ENCODE peak calls at places on chromosomes 1 and 21, in four cellular contexts. One of them, this sample, is unnamed.

GRCh38 chr21:17451364-17451869 is 61.4 kb upstream of the CXADR start:
- DNase-seq in K562: no peak
- DNase-seq in esophagus muscularis mucosa: no peak
- DNase-seq in endothelial cell of umbilical vein: peak; percentile 56
- DNase-seq in this sample: no peak

GRCh38 chr1:8598783-8599182 is 218.7 kb downstream of the RERE start:
- DNase-seq in K562: no peak
- DNase-seq in esophagus muscularis mucosa: no peak
- DNase-seq in endothelial cell of umbilical vein: peak; percentile 32
- DNase-seq in this sample: no peak

GRCh38 chr1:206012086-206012859 is 9.1 kb upstream of the RAB7B start:
- DNase-seq in K562: no peak
- DNase-seq in esophagus muscularis mucosa: no peak
- DNase-seq in endothelial cell of umbilical vein: no peak
- DNase-seq in this sample: no peak

GRCh38 chr1:175192630-175193338 is at the start of gene KIAA0040:
- DNase-seq in K562: peak; percentile 94
- DNase-seq in esophagus muscularis mucosa: peak; percentile 95
- DNase-seq in endothelial cell of umbilical vein: peak; percentile 62
- DNase-seq in this sample: peak; percentile 81

GRCh38 chr1:176976771-176977170 is 187.7 kb downstream of the ASTN1 start:
- DNase-seq in K562: no peak
- DNase-seq in esophagus muscularis mucosa: no peak
- DNase-seq in endothelial cell of umbilical vein: no peak
- DNase-seq in this sample: no peak

GRCh38 chr1:9615316-9616063 is 26.8 kb downstream of the TMEM201 start:
- DNase-seq in K562: peak; percentile 85
- DNase-seq in esophagus muscularis mucosa: no peak
- DNase-seq in endothelial cell of umbilical vein: peak; percentile 36
- DNase-seq in this sample: no peak

GRCh38 chr21:46550511-46550941 is 54.4 kb downstream of the S100B start:
- DNase-seq in K562: no peak
- DNase-seq in esophagus muscularis mucosa: peak; percentile 91
- DNase-seq in endothelial cell of umbilical vein: no peak
- DNase-seq in this sample: no peak

GRCh38 chr1:68819190-68819829 is 322.4 kb upstream of the DEPDC1 start:
- DNase-seq in K562: no peak
- DNase-seq in esophagus muscularis mucosa: no peak
- DNase-seq in endothelial cell of umbilical vein: no peak
- DNase-seq in this sample: no peak

GRCh38 chr1:10283318-10283984 is 73.1 kb downstream of the KIF1B start:
- DNase-seq in K562: peak; percentile 24
- DNase-seq in esophagus muscularis mucosa: no peak
- DNase-seq in endothelial cell of umbilical vein: no peak
- DNase-seq in this sample: no peak

GRCh38 chr1:154974086-154974807 is at the start of gene CKS1B:
- DNase-seq in K562: peak; percentile 97
- DNase-seq in esophagus muscularis mucosa: peak; percentile 100
- DNase-seq in endothelial cell of umbilical vein: peak; percentile 100
- DNase-seq in this sample: peak; percentile 99

GRCh38 chr1:23980725-23981063 is 567 bp upstream of the SRSF10 start:
- DNase-seq in K562: peak; percentile 46
- DNase-seq in esophagus muscularis mucosa: no peak
- DNase-seq in endothelial cell of umbilical vein: no peak
- DNase-seq in this sample: no peak

GRCh38 chr1:29469457-29469856 is 233.1 kb downstream of the PTPRU start:
- DNase-seq in K562: no peak
- DNase-seq in esophagus muscularis mucosa: no peak
- DNase-seq in endothelial cell of umbilical vein: no peak
- DNase-seq in this sample: no peak

GRCh38 chr21:32392880-32393676 is at the start of gene URB1:
- DNase-seq in K562: peak; percentile 99
- DNase-seq in esophagus muscularis mucosa: peak; percentile 96
- DNase-seq in endothelial cell of umbilical vein: peak; percentile 87
- DNase-seq in this sample: peak; percentile 92

GRCh38 chr1:234368320-234369032 is 4.8 kb upstream of the COA6 start:
- DNase-seq in K562: no peak
- DNase-seq in esophagus muscularis mucosa: no peak
- DNase-seq in endothelial cell of umbilical vein: no peak
- DNase-seq in this sample: no peak

GRCh38 chr1:178224358-178224757 is 130.5 kb downstream of the RASAL2 start:
- DNase-seq in K562: no peak
- DNase-seq in esophagus muscularis mucosa: no peak
- DNase-seq in endothelial cell of umbilical vein: peak; percentile 21
- DNase-seq in this sample: no peak

GRCh38 chr21:21806711-21807597 is 808.7 kb downstream of the NCAM2 start:
- DNase-seq in K562: no peak
- DNase-seq in esophagus muscularis mucosa: no peak
- DNase-seq in endothelial cell of umbilical vein: no peak
- DNase-seq in this sample: no peak

GRCh38 chr1:42335809-42336518 is 929 bp upstream of the FOXJ3 start:
- DNase-seq in K562: no peak
- DNase-seq in esophagus muscularis mucosa: no peak
- DNase-seq in endothelial cell of umbilical vein: peak; percentile 39
- DNase-seq in this sample: no peak

GRCh38 chr1:184242507-184242943 is 144.3 kb upstream of the C1orf21 start:
- DNase-seq in K562: no peak
- DNase-seq in esophagus muscularis mucosa: no peak
- DNase-seq in endothelial cell of umbilical vein: peak; percentile 69
- DNase-seq in this sample: no peak

GRCh38 chr21:42833439-42833815 is 45.9 kb downstream of the WDR4 start:
- DNase-seq in K562: peak; percentile 62
- DNase-seq in esophagus muscularis mucosa: no peak
- DNase-seq in endothelial cell of umbilical vein: no peak
- DNase-seq in this sample: no peak

GRCh38 chr1:119773711-119774241 is 5.1 kb upstream of the HMGCS2 start:
- DNase-seq in K562: no peak
- DNase-seq in esophagus muscularis mucosa: peak; percentile 50
- DNase-seq in endothelial cell of umbilical vein: no peak
- DNase-seq in this sample: no peak

GRCh38 chr1:151720190-151720953 is 950 bp upstream of the RIIAD1 start:
- DNase-seq in K562: no peak
- DNase-seq in esophagus muscularis mucosa: no peak
- DNase-seq in endothelial cell of umbilical vein: no peak
- DNase-seq in this sample: no peak

GRCh38 chr1:98119793-98120192 is 199.0 kb upstream of the DPYD start:
- DNase-seq in K562: no peak
- DNase-seq in esophagus muscularis mucosa: no peak
- DNase-seq in endothelial cell of umbilical vein: no peak
- DNase-seq in this sample: no peak

GRCh38 chr1:242349636-242350035 is 174.9 kb downstream of the PLD5 start:
- DNase-seq in K562: no peak
- DNase-seq in esophagus muscularis mucosa: no peak
- DNase-seq in endothelial cell of umbilical vein: no peak
- DNase-seq in this sample: no peak

GRCh38 chr21:45250914-45251634 is 36.6 kb downstream of the POFUT2 start:
- DNase-seq in K562: no peak
- DNase-seq in esophagus muscularis mucosa: no peak
- DNase-seq in endothelial cell of umbilical vein: no peak
- DNase-seq in this sample: no peak

GRCh38 chr1:65209005-65209885 is 61.2 kb downstream of the AK4 start:
- DNase-seq in K562: peak; percentile 73
- DNase-seq in esophagus muscularis mucosa: no peak
- DNase-seq in endothelial cell of umbilical vein: peak; percentile 67
- DNase-seq in this sample: peak; percentile 51

GRCh38 chr1:109840011-109840629 is 70.5 kb upstream of the CSF1 start:
- DNase-seq in K562: no peak
- DNase-seq in esophagus muscularis mucosa: no peak
- DNase-seq in endothelial cell of umbilical vein: no peak
- DNase-seq in this sample: no peak

GRCh38 chr1:39395357-39395831 is 96.0 kb upstream of the BMP8A start:
- DNase-seq in K562: no peak
- DNase-seq in esophagus muscularis mucosa: no peak
- DNase-seq in endothelial cell of umbilical vein: peak; percentile 92
- DNase-seq in this sample: no peak

GRCh38 chr1:43493661-43494450 is 36.8 kb upstream of the PTPRF start:
- DNase-seq in K562: no peak
- DNase-seq in esophagus muscularis mucosa: peak; percentile 42
- DNase-seq in endothelial cell of umbilical vein: no peak
- DNase-seq in this sample: no peak

GRCh38 chr1:119978018-119978505 is 81.7 kb upstream of the ADAM30 start:
- DNase-seq in K562: no peak
- DNase-seq in esophagus muscularis mucosa: no peak
- DNase-seq in endothelial cell of umbilical vein: no peak
- DNase-seq in this sample: no peak

GRCh38 chr1:15028117-15028516 is 125.4 kb upstream of the TMEM51 start:
- DNase-seq in K562: no peak
- DNase-seq in esophagus muscularis mucosa: no peak
- DNase-seq in endothelial cell of umbilical vein: no peak
- DNase-seq in this sample: no peak

GRCh38 chr1:177287996-177288395 is 117.2 kb downstream of the BRINP2 start:
- DNase-seq in K562: no peak
- DNase-seq in esophagus muscularis mucosa: no peak
- DNase-seq in endothelial cell of umbilical vein: peak; percentile 4
- DNase-seq in this sample: no peak

GRCh38 chr1:23460519-23460918 is 23.5 kb downstream of the ASAP3 start:
- DNase-seq in K562: no peak
- DNase-seq in esophagus muscularis mucosa: no peak
- DNase-seq in endothelial cell of umbilical vein: no peak
- DNase-seq in this sample: no peak

GRCh38 chr1:86541859-86542258 is 5.0 kb upstream of the CLCA4 start:
- DNase-seq in K562: no peak
- DNase-seq in esophagus muscularis mucosa: no peak
- DNase-seq in endothelial cell of umbilical vein: no peak
- DNase-seq in this sample: no peak

GRCh38 chr1:184906771-184907170 is 67.5 kb downstream of the NIBAN1 start:
- DNase-seq in K562: no peak
- DNase-seq in esophagus muscularis mucosa: no peak
- DNase-seq in endothelial cell of umbilical vein: no peak
- DNase-seq in this sample: no peak

GRCh38 chr1:20551945-20552727 is at the start of gene FAM43B:
- DNase-seq in K562: peak; percentile 75
- DNase-seq in esophagus muscularis mucosa: no peak
- DNase-seq in endothelial cell of umbilical vein: peak; percentile 16
- DNase-seq in this sample: no peak

GRCh38 chr21:32768530-32768929 is 3.0 kb downstream of the PAXBP1 start:
- DNase-seq in K562: no peak
- DNase-seq in esophagus muscularis mucosa: no peak
- DNase-seq in endothelial cell of umbilical vein: no peak
- DNase-seq in this sample: no peak

GRCh38 chr1:2561898-2562895 is 6.0 kb downstream of the TNFRSF14 start:
- DNase-seq in K562: peak; percentile 69
- DNase-seq in esophagus muscularis mucosa: no peak
- DNase-seq in endothelial cell of umbilical vein: no peak
- DNase-seq in this sample: no peak
- TF ChIP-seq CTCF in K562: peak; percentile 77
- TF ChIP-seq CTCF in esophagus muscularis mucosa: no peak
- TF ChIP-seq CTCF in endothelial cell of umbilical vein: peak; percentile 23
- TF ChIP-seq CTCF in this sample: no peak

DNA sequence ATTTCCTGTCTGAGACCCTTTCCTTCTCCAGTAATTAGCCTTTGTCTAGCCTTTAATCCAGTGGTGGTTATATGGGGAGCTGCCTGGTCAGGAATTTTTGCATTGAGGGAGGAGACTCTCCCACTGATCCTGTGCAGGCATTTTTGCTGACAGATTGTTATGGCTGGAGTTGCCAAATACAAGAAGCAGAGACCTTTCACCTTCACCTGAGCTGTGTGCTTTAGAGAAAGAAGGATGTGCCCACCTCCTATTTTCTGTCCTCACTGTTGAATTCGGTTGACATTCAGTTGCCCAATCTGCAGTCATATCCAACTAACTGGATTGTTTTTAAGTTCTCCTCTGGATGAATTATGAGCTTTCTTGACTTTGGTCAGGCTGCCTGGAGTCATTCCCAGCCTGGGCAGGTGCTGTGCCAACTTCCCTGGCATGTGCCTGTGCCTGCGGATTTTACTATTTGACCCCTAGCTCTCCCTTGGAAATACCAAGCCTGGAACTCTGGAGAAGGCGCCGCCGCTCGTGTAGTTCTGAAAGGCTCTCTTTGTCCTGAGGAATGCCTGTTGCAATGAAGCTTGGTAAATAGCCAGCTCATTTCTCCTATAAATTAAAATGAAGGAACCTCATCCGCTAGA is 143.9 kb downstream of the NOS1AP start:
- DNase-seq in K562: no peak
- DNase-seq in esophagus muscularis mucosa: no peak
- DNase-seq in endothelial cell of umbilical vein: peak; percentile 80
- DNase-seq in this sample: peak; percentile 94
- H3K4me1 ChIP-seq in K562: no peaks in the 10 kb centered on the region
- H3K4me1 ChIP-seq in esophagus muscularis mucosa: peaks cover 56% of the 10 kb centered on the region
- H3K4me1 ChIP-seq in endothelial cell of umbilical vein: peaks cover 30% of the 10 kb centered on the region
- H3K4me1 ChIP-seq in this sample: peaks cover 1% of the 10 kb centered on the region

GRCh38 chr1:997728-998050 is 2.2 kb downstream of the HES4 start:
- DNase-seq in K562: no peak
- DNase-seq in esophagus muscularis mucosa: no peak
- DNase-seq in endothelial cell of umbilical vein: no peak
- DNase-seq in this sample: no peak
- TF ChIP-seq POLR2AphosphoS5 in K562: no peak
- TF ChIP-seq POLR2AphosphoS5 in esophagus muscularis mucosa: no peak
- TF ChIP-seq POLR2AphosphoS5 in endothelial cell of umbilical vein: no peak
- TF ChIP-seq POLR2AphosphoS5 in this sample: no peak

DNA sequence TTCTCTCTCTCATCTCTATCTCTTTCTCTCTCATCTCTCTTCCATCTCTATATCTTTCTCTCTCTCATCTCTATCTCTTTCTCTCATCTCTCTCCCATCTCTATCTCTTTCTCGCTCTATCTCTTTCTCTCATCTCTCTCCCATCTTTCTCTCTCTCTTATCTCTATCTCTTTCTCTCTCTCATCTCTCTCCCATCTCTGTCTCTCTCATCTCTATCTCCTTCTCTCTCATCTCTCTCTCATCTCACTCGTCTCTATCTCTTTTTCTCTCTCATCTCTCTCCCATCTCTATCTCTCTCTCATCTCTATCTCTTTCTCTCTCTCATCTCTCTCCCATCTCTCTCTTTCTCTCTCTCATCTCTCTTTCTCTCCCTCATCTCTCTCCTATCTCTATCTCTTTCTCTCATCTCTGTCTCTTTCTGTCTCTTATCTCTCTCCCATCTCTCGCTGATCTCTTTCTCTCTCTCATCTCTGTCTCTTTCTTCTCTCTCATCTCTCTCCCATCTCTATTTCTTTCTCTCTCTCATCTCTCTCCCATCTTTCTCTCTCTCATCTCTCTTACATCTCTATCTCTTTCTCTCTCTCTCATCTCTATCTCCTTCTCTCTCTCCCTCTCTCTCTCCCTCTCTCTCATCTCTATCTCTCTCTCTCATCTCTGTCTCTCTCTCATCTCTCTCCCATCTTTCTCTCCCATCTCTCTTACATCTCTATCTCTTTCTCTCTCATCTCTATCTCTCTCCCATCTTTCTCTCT is 388.7 kb downstream of the NPHP4 start:
- DNase-seq in K562: no peak
- DNase-seq in esophagus muscularis mucosa: no peak
- DNase-seq in endothelial cell of umbilical vein: no peak
- DNase-seq in this sample: no peak
- TF ChIP-seq CTCF in K562: no peak
- TF ChIP-seq CTCF in esophagus muscularis mucosa: no peak
- TF ChIP-seq CTCF in endothelial cell of umbilical vein: no peak
- TF ChIP-seq CTCF in this sample: no peak

GRCh38 chr1:93773049-93773838 is 91.6 kb upstream of the BCAR3 start:
- DNase-seq in K562: no peak
- DNase-seq in esophagus muscularis mucosa: no peak
- DNase-seq in endothelial cell of umbilical vein: no peak
- DNase-seq in this sample: no peak
- H3K4me1 ChIP-seq in K562: peaks cover 4% of the 10 kb centered on the region
- H3K4me1 ChIP-seq in esophagus muscularis mucosa: peaks cover 17% of the 10 kb centered on the region
- H3K4me1 ChIP-seq in endothelial cell of umbilical vein: no peaks in the 10 kb centered on the region
- H3K4me1 ChIP-seq in this sample: no peaks in the 10 kb centered on the region